ENCODE peak calls at places on chromosomes 1 and 21, in five cellular contexts. E, B, V, I and M are unnamed samples.

GRCh38 chr21:29360799-29361765 is 62.4 kb downstream of the BACH1 start:
- DNase-seq in E (peak; percentile 11), B (no peak), V (peak; percentile 21), I (no peak), M (no peak)

GRCh38 chr1:49060766-49061165 is 284.1 kb upstream of the BEND5 start:
- DNase-seq in E (no peak), B (peak; percentile 81), V (no peak), I (no peak), M (no peak)

GRCh38 chr1:81549588-81550127 is 251.1 kb upstream of the ADGRL2 start:
- DNase-seq in E (no peak), B (peak; percentile 55), V (no peak), I (no peak), M (no peak)

GRCh38 chr1:210657806-210658205 is 329.1 kb downstream of the HHAT start:
- DNase-seq in E (no peak), B (no peak), V (no peak), I (no peak), M (no peak)

GRCh38 chr1:53589043-53589887 is 130.1 kb downstream of the DMRTB1 start:
- DNase-seq in E (no peak), B (no peak), V (no peak), I (no peak), M (no peak)

GRCh38 chr21:40548134-40548533 is 298.8 kb downstream of the DSCAM start:
- DNase-seq in E (no peak), B (peak; percentile 21), V (no peak), I (no peak), M (no peak)

GRCh38 chr21:26717146-26717739 is 128.0 kb downstream of the ADAMTS1 start:
- DNase-seq in E (no peak), B (peak; percentile 55), V (no peak), I (no peak), M (no peak)

GRCh38 chr1:235157150-235157549 is 3.9 kb downstream of the RBM34 start:
- DNase-seq in E (no peak), B (no peak), V (no peak), I (no peak), M (no peak)

GRCh38 chr1:162133566-162133965 is 64.1 kb downstream of the NOS1AP start:
- DNase-seq in E (no peak), B (peak; percentile 77), V (no peak), I (no peak), M (no peak)

DNA sequence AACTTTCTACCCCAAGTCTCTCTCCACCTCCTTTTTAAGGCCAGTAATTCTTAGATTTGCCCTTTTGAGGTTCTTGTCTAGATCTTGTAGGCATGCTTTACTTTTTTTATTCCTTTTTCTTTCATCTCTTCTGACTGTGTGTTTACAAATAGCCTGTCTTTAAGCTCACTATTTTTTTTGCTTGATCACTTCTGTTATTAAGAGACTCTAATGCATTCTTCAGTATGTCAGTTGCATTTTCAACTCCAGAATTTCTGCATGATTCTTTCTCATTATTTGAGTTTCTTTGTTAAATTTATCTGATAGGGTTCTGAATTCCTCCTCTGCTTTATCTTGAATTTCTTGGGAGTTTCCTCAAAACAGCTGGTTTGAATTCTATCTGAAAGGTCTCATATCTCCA is 30.9 kb downstream of the XPR1 start:
- DNase-seq in E (no peak), B (no peak), V (no peak), I (no peak), M (no peak)
- H3K9me3 ChIP-seq in E (no peaks in the 10 kb centered on the region), B (peaks cover 8% of the 10 kb centered on the region), V (peaks cover 5% of the 10 kb centered on the region), I (no peaks in the 10 kb centered on the region), M (peaks cover 12% of the 10 kb centered on the region)

GRCh38 chr1:158607296-158607695 is 2.2 kb downstream of the OR10Z1 start:
- DNase-seq in E (no peak), B (no peak), V (no peak), I (no peak), M (no peak)
- H3K9me3 ChIP-seq in E (no peaks in the 10 kb centered on the region), B (no peaks in the 10 kb centered on the region), V (no peaks in the 10 kb centered on the region), I (no peaks in the 10 kb centered on the region), M (no peaks in the 10 kb centered on the region)

GRCh38 chr1:52325782-52326181 is 40.2 kb downstream of the CC2D1B start:
- DNase-seq in E (no peak), B (peak; percentile 91), V (no peak), I (no peak), M (no peak)
- H3K9me3 ChIP-seq in E (no peaks in the 10 kb centered on the region), B (no peaks in the 10 kb centered on the region), V (no peaks in the 10 kb centered on the region), I (no peaks in the 10 kb centered on the region), M (no peaks in the 10 kb centered on the region)

DNA sequence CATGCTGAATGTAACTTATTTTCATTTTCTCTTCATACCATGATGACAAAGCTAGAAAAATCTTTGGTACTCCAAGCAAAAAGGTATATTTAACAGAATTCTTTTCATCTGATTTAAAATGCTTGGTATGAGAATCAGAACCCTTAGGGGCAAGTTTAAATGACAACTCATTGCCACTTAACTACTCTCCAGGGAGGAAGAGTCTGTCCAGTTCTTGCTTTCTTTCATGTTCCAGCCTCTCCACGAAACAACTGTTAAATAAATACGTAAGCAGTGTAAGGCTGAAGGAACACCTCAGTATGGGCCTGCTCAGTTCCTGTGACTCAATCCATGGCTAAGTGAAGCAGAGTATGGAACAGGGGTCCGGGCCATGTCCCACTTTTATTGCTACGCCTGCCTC is 1.6 kb downstream of the LCE2A start:
- DNase-seq in E (no peak), B (no peak), V (no peak), I (no peak), M (no peak)
- H3K9me3 ChIP-seq in E (no peaks in the 10 kb centered on the region), B (no peaks in the 10 kb centered on the region), V (no peaks in the 10 kb centered on the region), I (no peaks in the 10 kb centered on the region), M (no peaks in the 10 kb centered on the region)